ENCODE peak calls at places on chromosomes 7 and 10, in nine cellular contexts. One of them, this sample, is unnamed.

GRCh38 chr10:82643601-82644000 is 768.6 kb downstream of the NRG3 start:
- DNase-seq in transverse colon: no peak
- DNase-seq in HEK293T: no peak
- DNase-seq in stimulated activated CD4-positive, alpha-beta T cell treated with anti-CD3 and anti-CD28 coated beads, Interleukin-15, amount 100 ng/mL, for 1 hour: no peak
- DNase-seq in T-helper 1 cell: no peak
- DNase-seq in effector memory CD8-positive, alpha-beta T cell: no peak
- DNase-seq in T-helper 2 cell: no peak
- DNase-seq in EL: no peak
- DNase-seq in activated T-helper 1 cell treated with Interleukin-2 at 50 U/mL for 16 hours: no peak
- DNase-seq in this sample: no peak

GRCh38 chr7:55019329-55019690 is 493 bp downstream of the EGFR start:
- DNase-seq in transverse colon: peak; percentile 74
- DNase-seq in HEK293T: peak; percentile 39
- DNase-seq in stimulated activated CD4-positive, alpha-beta T cell treated with anti-CD3 and anti-CD28 coated beads, Interleukin-15, amount 100 ng/mL, for 1 hour: no peak
- DNase-seq in T-helper 1 cell: no peak
- DNase-seq in effector memory CD8-positive, alpha-beta T cell: no peak
- DNase-seq in T-helper 2 cell: no peak
- DNase-seq in EL: peak; percentile 40
- DNase-seq in activated T-helper 1 cell treated with Interleukin-2 at 50 U/mL for 16 hours: no peak
- DNase-seq in this sample: no peak

GRCh38 chr10:770975-771374 is 81.5 kb upstream of the DIP2C start:
- DNase-seq in transverse colon: no peak
- DNase-seq in HEK293T: no peak
- DNase-seq in stimulated activated CD4-positive, alpha-beta T cell treated with anti-CD3 and anti-CD28 coated beads, Interleukin-15, amount 100 ng/mL, for 1 hour: no peak
- DNase-seq in T-helper 1 cell: no peak
- DNase-seq in effector memory CD8-positive, alpha-beta T cell: no peak
- DNase-seq in T-helper 2 cell: no peak
- DNase-seq in EL: no peak
- DNase-seq in activated T-helper 1 cell treated with Interleukin-2 at 50 U/mL for 16 hours: no peak
- DNase-seq in this sample: no peak

GRCh38 chr10:77716943-77717735 is 79.5 kb upstream of the KCNMA1 start:
- DNase-seq in transverse colon: no peak
- DNase-seq in HEK293T: no peak
- DNase-seq in stimulated activated CD4-positive, alpha-beta T cell treated with anti-CD3 and anti-CD28 coated beads, Interleukin-15, amount 100 ng/mL, for 1 hour: no peak
- DNase-seq in T-helper 1 cell: no peak
- DNase-seq in effector memory CD8-positive, alpha-beta T cell: no peak
- DNase-seq in T-helper 2 cell: no peak
- DNase-seq in EL: no peak
- DNase-seq in activated T-helper 1 cell treated with Interleukin-2 at 50 U/mL for 16 hours: no peak
- DNase-seq in this sample: no peak

GRCh38 chr7:74059681-74060588 is 23.7 kb upstream of the LIMK1 start:
- DNase-seq in transverse colon: peak; percentile 88
- DNase-seq in HEK293T: no peak
- DNase-seq in stimulated activated CD4-positive, alpha-beta T cell treated with anti-CD3 and anti-CD28 coated beads, Interleukin-15, amount 100 ng/mL, for 1 hour: no peak
- DNase-seq in T-helper 1 cell: no peak
- DNase-seq in effector memory CD8-positive, alpha-beta T cell: no peak
- DNase-seq in T-helper 2 cell: no peak
- DNase-seq in EL: no peak
- DNase-seq in activated T-helper 1 cell treated with Interleukin-2 at 50 U/mL for 16 hours: no peak
- DNase-seq in this sample: no peak

GRCh38 chr10:72800000-72800740 is 93.4 kb upstream of the OIT3 start:
- DNase-seq in transverse colon: no peak
- DNase-seq in HEK293T: peak; percentile 24
- DNase-seq in stimulated activated CD4-positive, alpha-beta T cell treated with anti-CD3 and anti-CD28 coated beads, Interleukin-15, amount 100 ng/mL, for 1 hour: no peak
- DNase-seq in T-helper 1 cell: no peak
- DNase-seq in effector memory CD8-positive, alpha-beta T cell: no peak
- DNase-seq in T-helper 2 cell: no peak
- DNase-seq in EL: peak; percentile 21
- DNase-seq in activated T-helper 1 cell treated with Interleukin-2 at 50 U/mL for 16 hours: no peak
- DNase-seq in this sample: no peak

GRCh38 chr7:35374858-35375257 is 121.0 kb upstream of the TBX20 start:
- DNase-seq in transverse colon: no peak
- DNase-seq in HEK293T: no peak
- DNase-seq in stimulated activated CD4-positive, alpha-beta T cell treated with anti-CD3 and anti-CD28 coated beads, Interleukin-15, amount 100 ng/mL, for 1 hour: no peak
- DNase-seq in T-helper 1 cell: no peak
- DNase-seq in effector memory CD8-positive, alpha-beta T cell: no peak
- DNase-seq in T-helper 2 cell: no peak
- DNase-seq in EL: no peak
- DNase-seq in activated T-helper 1 cell treated with Interleukin-2 at 50 U/mL for 16 hours: no peak
- DNase-seq in this sample: no peak

GRCh38 chr10:93788413-93789208 is 30.9 kb downstream of the LGI1 start:
- DNase-seq in transverse colon: no peak
- DNase-seq in HEK293T: no peak
- DNase-seq in stimulated activated CD4-positive, alpha-beta T cell treated with anti-CD3 and anti-CD28 coated beads, Interleukin-15, amount 100 ng/mL, for 1 hour: no peak
- DNase-seq in T-helper 1 cell: no peak
- DNase-seq in effector memory CD8-positive, alpha-beta T cell: no peak
- DNase-seq in T-helper 2 cell: no peak
- DNase-seq in EL: no peak
- DNase-seq in activated T-helper 1 cell treated with Interleukin-2 at 50 U/mL for 16 hours: no peak
- DNase-seq in this sample: no peak

GRCh38 chr10:123459371-123460224 is 206.6 kb upstream of the GPR26 start:
- DNase-seq in transverse colon: no peak
- DNase-seq in HEK293T: no peak
- DNase-seq in stimulated activated CD4-positive, alpha-beta T cell treated with anti-CD3 and anti-CD28 coated beads, Interleukin-15, amount 100 ng/mL, for 1 hour: no peak
- DNase-seq in T-helper 1 cell: no peak
- DNase-seq in effector memory CD8-positive, alpha-beta T cell: no peak
- DNase-seq in T-helper 2 cell: no peak
- DNase-seq in EL: no peak
- DNase-seq in activated T-helper 1 cell treated with Interleukin-2 at 50 U/mL for 16 hours: no peak
- DNase-seq in this sample: no peak

GRCh38 chr7:39672176-39672575 is 48.8 kb downstream of the RALA start:
- DNase-seq in transverse colon: no peak
- DNase-seq in HEK293T: no peak
- DNase-seq in stimulated activated CD4-positive, alpha-beta T cell treated with anti-CD3 and anti-CD28 coated beads, Interleukin-15, amount 100 ng/mL, for 1 hour: no peak
- DNase-seq in T-helper 1 cell: no peak
- DNase-seq in effector memory CD8-positive, alpha-beta T cell: no peak
- DNase-seq in T-helper 2 cell: no peak
- DNase-seq in EL: no peak
- DNase-seq in activated T-helper 1 cell treated with Interleukin-2 at 50 U/mL for 16 hours: no peak
- DNase-seq in this sample: no peak

GRCh38 chr7:41190615-41191014 is 512.3 kb downstream of the INHBA start:
- DNase-seq in transverse colon: no peak
- DNase-seq in HEK293T: no peak
- DNase-seq in stimulated activated CD4-positive, alpha-beta T cell treated with anti-CD3 and anti-CD28 coated beads, Interleukin-15, amount 100 ng/mL, for 1 hour: no peak
- DNase-seq in T-helper 1 cell: no peak
- DNase-seq in effector memory CD8-positive, alpha-beta T cell: no peak
- DNase-seq in T-helper 2 cell: no peak
- DNase-seq in EL: peak; percentile 6
- DNase-seq in activated T-helper 1 cell treated with Interleukin-2 at 50 U/mL for 16 hours: no peak
- DNase-seq in this sample: no peak

GRCh38 chr10:96610817-96611216 is 24.0 kb upstream of the TM9SF3 start:
- DNase-seq in transverse colon: peak; percentile 76
- DNase-seq in HEK293T: no peak
- DNase-seq in stimulated activated CD4-positive, alpha-beta T cell treated with anti-CD3 and anti-CD28 coated beads, Interleukin-15, amount 100 ng/mL, for 1 hour: no peak
- DNase-seq in T-helper 1 cell: no peak
- DNase-seq in effector memory CD8-positive, alpha-beta T cell: no peak
- DNase-seq in T-helper 2 cell: peak; percentile 54
- DNase-seq in EL: no peak
- DNase-seq in activated T-helper 1 cell treated with Interleukin-2 at 50 U/mL for 16 hours: no peak
- DNase-seq in this sample: peak; percentile 22

GRCh38 chr7:144769352-144769751 is 66.5 kb downstream of the TPK1 start:
- DNase-seq in transverse colon: no peak
- DNase-seq in HEK293T: no peak
- DNase-seq in stimulated activated CD4-positive, alpha-beta T cell treated with anti-CD3 and anti-CD28 coated beads, Interleukin-15, amount 100 ng/mL, for 1 hour: no peak
- DNase-seq in T-helper 1 cell: no peak
- DNase-seq in effector memory CD8-positive, alpha-beta T cell: no peak
- DNase-seq in T-helper 2 cell: no peak
- DNase-seq in EL: no peak
- DNase-seq in activated T-helper 1 cell treated with Interleukin-2 at 50 U/mL for 16 hours: no peak
- DNase-seq in this sample: no peak

GRCh38 chr10:114751856-114752255 is 69.7 kb upstream of the FHIP2A start:
- DNase-seq in transverse colon: no peak
- DNase-seq in HEK293T: no peak
- DNase-seq in stimulated activated CD4-positive, alpha-beta T cell treated with anti-CD3 and anti-CD28 coated beads, Interleukin-15, amount 100 ng/mL, for 1 hour: no peak
- DNase-seq in T-helper 1 cell: no peak
- DNase-seq in effector memory CD8-positive, alpha-beta T cell: no peak
- DNase-seq in T-helper 2 cell: no peak
- DNase-seq in EL: peak; percentile 60
- DNase-seq in activated T-helper 1 cell treated with Interleukin-2 at 50 U/mL for 16 hours: no peak
- DNase-seq in this sample: no peak

GRCh38 chr7:50342616-50343114 is 38.1 kb downstream of the IKZF1 start:
- DNase-seq in transverse colon: peak; percentile 58
- DNase-seq in HEK293T: no peak
- DNase-seq in stimulated activated CD4-positive, alpha-beta T cell treated with anti-CD3 and anti-CD28 coated beads, Interleukin-15, amount 100 ng/mL, for 1 hour: no peak
- DNase-seq in T-helper 1 cell: peak; percentile 55
- DNase-seq in effector memory CD8-positive, alpha-beta T cell: peak; percentile 62
- DNase-seq in T-helper 2 cell: peak; percentile 82
- DNase-seq in EL: no peak
- DNase-seq in activated T-helper 1 cell treated with Interleukin-2 at 50 U/mL for 16 hours: peak; percentile 49
- DNase-seq in this sample: no peak

GRCh38 chr7:26376208-26376917 is 84.7 kb downstream of the SNX10 start:
- DNase-seq in transverse colon: peak; percentile 39
- DNase-seq in HEK293T: peak; percentile 70
- DNase-seq in stimulated activated CD4-positive, alpha-beta T cell treated with anti-CD3 and anti-CD28 coated beads, Interleukin-15, amount 100 ng/mL, for 1 hour: peak; percentile 8
- DNase-seq in T-helper 1 cell: peak; percentile 13
- DNase-seq in effector memory CD8-positive, alpha-beta T cell: peak; percentile 24
- DNase-seq in T-helper 2 cell: peak; percentile 46
- DNase-seq in EL: no peak
- DNase-seq in activated T-helper 1 cell treated with Interleukin-2 at 50 U/mL for 16 hours: no peak
- DNase-seq in this sample: no peak

GRCh38 chr7:35991511-35992232 is 161.4 kb upstream of the EEPD1 start:
- DNase-seq in transverse colon: no peak
- DNase-seq in HEK293T: no peak
- DNase-seq in stimulated activated CD4-positive, alpha-beta T cell treated with anti-CD3 and anti-CD28 coated beads, Interleukin-15, amount 100 ng/mL, for 1 hour: no peak
- DNase-seq in T-helper 1 cell: no peak
- DNase-seq in effector memory CD8-positive, alpha-beta T cell: no peak
- DNase-seq in T-helper 2 cell: no peak
- DNase-seq in EL: no peak
- DNase-seq in activated T-helper 1 cell treated with Interleukin-2 at 50 U/mL for 16 hours: no peak
- DNase-seq in this sample: no peak

GRCh38 chr10:7756360-7756992 is 31.3 kb downstream of the KIN start:
- DNase-seq in transverse colon: peak; percentile 20
- DNase-seq in HEK293T: peak; percentile 28
- DNase-seq in stimulated activated CD4-positive, alpha-beta T cell treated with anti-CD3 and anti-CD28 coated beads, Interleukin-15, amount 100 ng/mL, for 1 hour: no peak
- DNase-seq in T-helper 1 cell: no peak
- DNase-seq in effector memory CD8-positive, alpha-beta T cell: no peak
- DNase-seq in T-helper 2 cell: peak; percentile 46
- DNase-seq in EL: peak; percentile 26
- DNase-seq in activated T-helper 1 cell treated with Interleukin-2 at 50 U/mL for 16 hours: no peak
- DNase-seq in this sample: no peak

GRCh38 chr7:136950331-136950730 is 81.9 kb downstream of the CHRM2 start:
- DNase-seq in transverse colon: no peak
- DNase-seq in HEK293T: no peak
- DNase-seq in stimulated activated CD4-positive, alpha-beta T cell treated with anti-CD3 and anti-CD28 coated beads, Interleukin-15, amount 100 ng/mL, for 1 hour: no peak
- DNase-seq in T-helper 1 cell: no peak
- DNase-seq in effector memory CD8-positive, alpha-beta T cell: no peak
- DNase-seq in T-helper 2 cell: no peak
- DNase-seq in EL: peak; percentile 38
- DNase-seq in activated T-helper 1 cell treated with Interleukin-2 at 50 U/mL for 16 hours: no peak
- DNase-seq in this sample: no peak

GRCh38 chr10:117168135-117168674 is 29.1 kb upstream of the KCNK18 start:
- DNase-seq in transverse colon: peak; percentile 60
- DNase-seq in HEK293T: peak; percentile 90
- DNase-seq in stimulated activated CD4-positive, alpha-beta T cell treated with anti-CD3 and anti-CD28 coated beads, Interleukin-15, amount 100 ng/mL, for 1 hour: peak; percentile 67
- DNase-seq in T-helper 1 cell: peak; percentile 37
- DNase-seq in effector memory CD8-positive, alpha-beta T cell: peak; percentile 53
- DNase-seq in T-helper 2 cell: peak; percentile 62
- DNase-seq in EL: peak; percentile 51
- DNase-seq in activated T-helper 1 cell treated with Interleukin-2 at 50 U/mL for 16 hours: peak; percentile 37
- DNase-seq in this sample: peak; percentile 46

GRCh38 chr7:91579837-91580236 is 300.7 kb downstream of the MTERF1 start:
- DNase-seq in transverse colon: no peak
- DNase-seq in HEK293T: no peak
- DNase-seq in stimulated activated CD4-positive, alpha-beta T cell treated with anti-CD3 and anti-CD28 coated beads, Interleukin-15, amount 100 ng/mL, for 1 hour: no peak
- DNase-seq in T-helper 1 cell: no peak
- DNase-seq in effector memory CD8-positive, alpha-beta T cell: no peak
- DNase-seq in T-helper 2 cell: no peak
- DNase-seq in EL: no peak
- DNase-seq in activated T-helper 1 cell treated with Interleukin-2 at 50 U/mL for 16 hours: no peak
- DNase-seq in this sample: no peak

GRCh38 chr7:100044719-100045118 is 4.9 kb upstream of the ZSCAN21 start:
- DNase-seq in transverse colon: peak; percentile 52
- DNase-seq in HEK293T: no peak
- DNase-seq in stimulated activated CD4-positive, alpha-beta T cell treated with anti-CD3 and anti-CD28 coated beads, Interleukin-15, amount 100 ng/mL, for 1 hour: no peak
- DNase-seq in T-helper 1 cell: no peak
- DNase-seq in effector memory CD8-positive, alpha-beta T cell: no peak
- DNase-seq in T-helper 2 cell: peak; percentile 37
- DNase-seq in EL: no peak
- DNase-seq in activated T-helper 1 cell treated with Interleukin-2 at 50 U/mL for 16 hours: no peak
- DNase-seq in this sample: no peak

GRCh38 chr7:112135815-112136706 is 70.1 kb downstream of the DOCK4 start:
- DNase-seq in transverse colon: no peak
- DNase-seq in HEK293T: no peak
- DNase-seq in stimulated activated CD4-positive, alpha-beta T cell treated with anti-CD3 and anti-CD28 coated beads, Interleukin-15, amount 100 ng/mL, for 1 hour: no peak
- DNase-seq in T-helper 1 cell: no peak
- DNase-seq in effector memory CD8-positive, alpha-beta T cell: no peak
- DNase-seq in T-helper 2 cell: no peak
- DNase-seq in EL: no peak
- DNase-seq in activated T-helper 1 cell treated with Interleukin-2 at 50 U/mL for 16 hours: no peak
- DNase-seq in this sample: no peak

GRCh38 chr7:90303241-90303640 is 17.9 kb downstream of the FAM237B start:
- DNase-seq in transverse colon: no peak
- DNase-seq in HEK293T: no peak
- DNase-seq in stimulated activated CD4-positive, alpha-beta T cell treated with anti-CD3 and anti-CD28 coated beads, Interleukin-15, amount 100 ng/mL, for 1 hour: no peak
- DNase-seq in T-helper 1 cell: no peak
- DNase-seq in effector memory CD8-positive, alpha-beta T cell: no peak
- DNase-seq in T-helper 2 cell: no peak
- DNase-seq in EL: no peak
- DNase-seq in activated T-helper 1 cell treated with Interleukin-2 at 50 U/mL for 16 hours: no peak
- DNase-seq in this sample: no peak

This sample was measured in central memory CD8-positive, alpha-beta T cell.